ENCODE peak calls at places on chromosome 17, in nine cellular contexts. F is omental fat pad, U is ovary, S is left ventricle myocardium inferior, K is glutamatergic neuron, M is body of pancreas, H is astrocyte, V is AG10803, B is colonic mucosa. Y is an unnamed sample.

GRCh38 chr17:2980904-2981246 is 82.5 kb downstream of the OR1D5 start:
- DNase-seq in H (no peak), U (peak; percentile 27), M (no peak), B (no peak), V (no peak), F (no peak), K (no peak), S (no peak), Y (no peak)

GRCh38 chr17:27446569-27447301 is 9.5 kb upstream of the KSR1 start:
- DNase-seq in H (peak; percentile 98), V (peak; percentile 84), U (no peak), B (no peak), M (no peak), F (no peak), S (no peak), K (no peak), Y (peak; percentile 66)

GRCh38 chr17:45143767-45144198 is 4.5 kb upstream of the HEXIM1 start:
- DNase-seq in K (peak; percentile 56), U (peak; percentile 94), M (peak; percentile 67), B (peak; percentile 71), H (peak; percentile 52), V (peak; percentile 91), F (peak; percentile 62), S (peak; percentile 92), Y (peak; percentile 56)

GRCh38 chr17:33987162-33987561 is 267.9 kb upstream of the CCL2 start:
- DNase-seq in H (no peak), M (no peak), V (no peak), B (peak; percentile 23), S (no peak), U (no peak), K (no peak), F (no peak), Y (no peak)

GRCh38 chr17:39235555-39236221 is 9.9 kb upstream of the STAC2 start:
- DNase-seq in S (no peak), F (no peak), U (no peak), K (peak; percentile 67), M (peak; percentile 18), H (peak; percentile 35), B (peak; percentile 45), V (peak; percentile 45), Y (peak; percentile 51)

GRCh38 chr17:1894753-1895339 is 65.0 kb downstream of the RPA1 start:
- DNase-seq in U (peak; percentile 11), H (no peak), B (no peak), K (no peak), M (no peak), V (no peak), S (no peak), F (no peak), Y (no peak)

GRCh38 chr17:70168044-70168978 is 1.0 kb upstream of the KCNJ2 start:
- DNase-seq in F (no peak), U (peak; percentile 53), V (peak; percentile 70), B (peak; percentile 86), H (peak; percentile 70), S (peak; percentile 59), M (peak; percentile 73), K (peak; percentile 62), Y (no peak)

GRCh38 chr17:78568494-78569115 is 8.6 kb downstream of the DNAH17 start:
- DNase-seq in K (no peak), H (peak; percentile 10), V (peak; percentile 20), M (no peak), U (no peak), S (no peak), B (no peak), F (no peak), Y (no peak)

GRCh38 chr17:51427259-51428255 is 167.2 kb downstream of the UTP18 start:
- DNase-seq in K (no peak), F (no peak), V (no peak), U (no peak), H (no peak), B (no peak), M (peak; percentile 17), S (no peak), Y (no peak)

GRCh38 chr17:300881-301280 is 51.7 kb downstream of the RPH3AL start:
- DNase-seq in B (no peak), F (no peak), K (no peak), V (no peak), M (peak; percentile 2), S (no peak), U (no peak), H (no peak), Y (no peak)

GRCh38 chr17:74682442-74683190 is 30.1 kb downstream of the CD300LF start:
- DNase-seq in M (no peak), B (no peak), K (no peak), F (no peak), V (no peak), S (no peak), U (no peak), H (no peak), Y (no peak)

GRCh38 chr17:77127735-77128361 is 12.9 kb upstream of the SEC14L1 start:
- DNase-seq in B (peak; percentile 66), F (no peak), K (no peak), M (peak; percentile 56), H (peak; percentile 41), U (no peak), V (no peak), S (peak; percentile 81), Y (no peak)

GRCh38 chr17:41710472-41711090 is 1.6 kb upstream of the GAST start:
- DNase-seq in B (no peak), V (peak; percentile 67), F (no peak), M (peak; percentile 41), K (peak; percentile 42), S (no peak), H (peak; percentile 89), U (no peak), Y (peak; percentile 74)

GRCh38 chr17:6041261-6041660 is 28.9 kb upstream of the WSCD1 start:
- DNase-seq in S (no peak), F (no peak), H (no peak), B (no peak), U (no peak), K (no peak), V (no peak), M (no peak), Y (no peak)

GRCh38 chr17:82227629-82228277 is 1.1 kb upstream of the SLC16A3 start:
- DNase-seq in B (no peak), S (no peak), V (no peak), F (no peak), M (no peak), U (no peak), K (no peak), H (no peak), Y (no peak)

GRCh38 chr17:50642071-50642721 is 7.5 kb downstream of the ABCC3 start:
- DNase-seq in V (no peak), F (no peak), B (no peak), H (no peak), S (no peak), K (no peak), M (no peak), U (no peak), Y (no peak)

GRCh38 chr17:38982858-38983746 is 15.9 kb upstream of the FBXO47 start:
- DNase-seq in U (no peak), H (peak; percentile 35), K (peak; percentile 31), B (peak; percentile 52), V (peak; percentile 77), S (no peak), M (peak; percentile 66), F (no peak), Y (peak; percentile 67)

GRCh38 chr17:22138861-22139469 is 446.6 kb downstream of the KCNJ18 start:
- DNase-seq in S (no peak), H (no peak), U (no peak), F (no peak), V (no peak), K (no peak), M (no peak), B (no peak), Y (no peak)

GRCh38 chr17:19410875-19411291 is at the start of gene RNF112:
- DNase-seq in B (no peak), H (peak; percentile 47), F (no peak), U (no peak), K (peak; percentile 59), M (no peak), V (peak; percentile 36), S (peak; percentile 41), Y (peak; percentile 45)

GRCh38 chr17:17499402-17500145 is 3.4 kb upstream of the RASD1 start:
- DNase-seq in U (peak; percentile 30), M (peak; percentile 1), H (no peak), K (no peak), B (no peak), V (no peak), F (no peak), S (no peak), Y (no peak)

DNA sequence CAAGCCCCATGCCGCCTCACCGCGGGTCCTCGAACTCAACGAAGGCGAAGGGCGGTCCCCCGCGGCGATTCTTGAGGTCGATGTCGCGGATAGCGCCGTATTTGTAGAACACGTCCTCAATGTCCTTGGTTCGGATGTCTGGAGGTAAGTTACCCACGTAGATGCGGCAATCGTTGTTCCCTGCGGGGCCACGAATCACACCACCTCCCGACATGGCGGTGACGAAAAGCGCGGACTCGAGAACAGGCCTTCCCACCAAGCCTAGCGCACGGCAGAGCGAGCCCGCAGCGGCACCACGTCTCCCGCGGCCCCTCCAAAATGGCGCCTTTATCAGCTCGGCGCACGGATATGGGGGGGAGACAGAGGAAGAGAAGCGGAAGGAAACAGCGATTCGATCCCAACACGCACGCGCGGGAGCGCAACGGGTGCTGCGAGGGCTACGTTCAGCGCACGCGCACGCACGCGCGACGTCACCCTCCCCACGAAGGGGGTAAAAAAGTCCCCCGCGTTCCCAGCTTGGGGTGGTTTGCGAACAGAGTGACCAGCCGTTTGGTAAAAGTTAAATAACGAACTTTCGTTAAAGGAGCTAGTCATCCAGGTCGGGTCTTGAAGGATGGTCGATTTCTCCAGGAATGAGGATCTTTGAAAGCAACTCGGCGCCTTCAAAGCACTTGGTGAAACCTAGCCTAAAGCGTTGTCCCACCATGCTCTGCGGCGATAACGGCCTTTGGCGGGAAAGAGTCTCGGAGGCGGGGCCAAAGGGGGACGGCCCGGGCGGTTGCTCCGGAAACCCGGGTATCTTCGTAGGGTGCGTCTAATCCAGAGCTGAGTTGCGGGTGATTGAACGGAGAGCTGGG is at the start of gene SRSF1:
- DNase-seq in M (peak; percentile 97), U (peak; percentile 99), H (peak; percentile 96), F (peak; percentile 82), K (peak; percentile 97), B (peak; percentile 99), V (peak; percentile 96), S (peak; percentile 98), Y (peak; percentile 96)
- TF ChIP-seq CTCF in M (no peak), U (no peak), H (no peak), F (no peak), K (no peak), B (no peak), V (no peak), S (no peak), Y (no peak)

GRCh38 chr17:28743243-28744103 is at the start of gene TRAF4:
- DNase-seq in M (peak; percentile 86), K (peak; percentile 85), H (peak; percentile 85), S (peak; percentile 79), F (peak; percentile 52), V (peak; percentile 92), B (peak; percentile 85), U (peak; percentile 87), Y (peak; percentile 93)
- TF ChIP-seq CTCF in M (peak; percentile 75), K (no peak), H (no peak), S (peak; percentile 45), F (no peak), V (peak; percentile 28), B (no peak), U (peak; percentile 54), Y (no peak)

GRCh38 chr17:58338454-58338841 is 9.9 kb upstream of the TSPOAP1 start:
- DNase-seq in B (no peak), U (no peak), F (no peak), K (no peak), V (no peak), M (no peak), S (no peak), H (no peak), Y (no peak)
- TF ChIP-seq CTCF in B (no peak), U (no peak), F (no peak), K (no peak), V (no peak), M (no peak), S (no peak), H (no peak), Y (no peak)

GRCh38 chr17:9768381-9768934 is 22.9 kb downstream of the DHRS7C start:
- DNase-seq in F (no peak), U (no peak), S (no peak), B (no peak), H (peak; percentile 1), K (no peak), V (peak; percentile 44), M (no peak), Y (peak; percentile 40)
- TF ChIP-seq CTCF in F (no peak), U (no peak), S (peak; percentile 63), B (peak; percentile 79), H (peak; percentile 37), K (peak; percentile 81), V (peak; percentile 54), M (peak; percentile 43), Y (peak; percentile 87)

Y was measured in HFFc6.